ENCODE peak calls at places on chromosome 2, in seven cellular contexts. I is H9; W is HepG2; U is gastrocnemius medialis; S is CD8-positive, alpha-beta memory T cell; V is upper lobe of right lung; B is CD4-positive, alpha-beta T cell. T is an unnamed sample.

GRCh38 chr2:86065512-86065911 is 40.2 kb downstream of the POLR1A start:
- DNase-seq in I (no peak), W (no peak), U (no peak), S (no peak), V (no peak), B (no peak), T (no peak)

GRCh38 chr2:98175811-98176210 is 88.8 kb downstream of the VWA3B start:
- DNase-seq in I (peak; percentile 67), W (no peak), U (no peak), S (no peak), V (no peak), B (no peak), T (no peak)

GRCh38 chr2:224843141-224843540 is 127.0 kb upstream of the CCDC195 start:
- DNase-seq in I (no peak), W (no peak), U (no peak), S (no peak), V (no peak), B (no peak), T (no peak)

GRCh38 chr2:152443771-152444170 is 108.8 kb downstream of the FMNL2 start:
- DNase-seq in I (no peak), W (no peak), U (no peak), S (no peak), V (no peak), B (no peak), T (no peak)

GRCh38 chr2:197137234-197137633 is 173.3 kb downstream of the ANKRD44 start:
- DNase-seq in I (no peak), W (no peak), U (no peak), S (no peak), V (no peak), B (no peak), T (no peak)

GRCh38 chr2:102063360-102063947 is 71.7 kb downstream of the IL1R2 start:
- DNase-seq in I (no peak), W (no peak), U (peak; percentile 69), S (no peak), V (peak; percentile 80), B (no peak), T (no peak)

GRCh38 chr2:145283131-145283530 is 763.2 kb upstream of the ZEB2 start:
- DNase-seq in I (no peak), W (no peak), U (no peak), S (no peak), V (no peak), B (no peak), T (no peak)

GRCh38 chr2:61887684-61888303 is 662 bp downstream of the CCT4 start:
- DNase-seq in I (no peak), W (peak; percentile 41), U (no peak), S (no peak), V (no peak), B (no peak), T (no peak)

GRCh38 chr2:150888337-150888736 is 373.3 kb downstream of the RBM43 start:
- DNase-seq in I (no peak), W (no peak), U (no peak), S (no peak), V (no peak), B (no peak), T (no peak)

GRCh38 chr2:238063414-238064189 is 2.8 kb downstream of the SCLY start:
- DNase-seq in I (no peak), W (peak; percentile 39), U (no peak), S (no peak), V (no peak), B (no peak), T (no peak)

GRCh38 chr2:37472959-37473358 is 128.5 kb downstream of the QPCT start:
- DNase-seq in I (no peak), W (no peak), U (no peak), S (no peak), V (peak; percentile 67), B (no peak), T (no peak)

GRCh38 chr2:128775401-128776285 is 457.0 kb upstream of the HS6ST1 start:
- DNase-seq in I (peak; percentile 4), W (no peak), U (no peak), S (no peak), V (peak; percentile 26), B (no peak), T (no peak)

GRCh38 chr2:172533687-172534086 is 22.2 kb upstream of the PDK1 start:
- DNase-seq in I (no peak), W (no peak), U (no peak), S (no peak), V (no peak), B (no peak), T (no peak)

GRCh38 chr2:25912851-25913695 is 34.8 kb upstream of the ASXL2 start:
- DNase-seq in I (peak; percentile 73), W (no peak), U (no peak), S (no peak), V (no peak), B (no peak), T (no peak)

GRCh38 chr2:114022360-114023085 is 132.6 kb downstream of the ACTR3 start:
- DNase-seq in I (no peak), W (peak; percentile 67), U (no peak), S (no peak), V (no peak), B (no peak), T (no peak)

GRCh38 chr2:72915907-72916742 is 1.2 kb upstream of the EMX1 start:
- DNase-seq in I (peak; percentile 83), W (peak; percentile 60), U (no peak), S (no peak), V (peak; percentile 78), B (no peak), T (no peak)

GRCh38 chr2:12855508-12855907 is 138.8 kb downstream of the TRIB2 start:
- DNase-seq in I (no peak), W (no peak), U (no peak), S (no peak), V (no peak), B (no peak), T (no peak)

DNA sequence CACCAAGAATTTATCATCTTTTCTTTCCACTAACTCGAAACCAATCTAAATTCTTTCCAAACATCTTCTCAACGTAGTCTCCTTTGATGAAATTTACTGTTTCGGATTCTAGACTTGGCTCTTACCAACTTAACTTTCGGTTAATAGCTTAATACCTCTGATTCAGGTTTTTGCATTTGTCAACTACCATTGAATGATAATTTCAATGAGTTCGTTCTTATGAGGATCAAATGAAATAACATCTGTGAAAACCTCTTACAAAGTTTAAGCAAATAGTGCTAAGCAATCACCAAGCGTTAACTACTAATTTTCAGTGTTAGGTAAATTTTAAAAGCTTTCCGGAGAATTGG is 593 bp upstream of the NRBP1 start:
- DNase-seq in I (no peak), W (no peak), U (no peak), S (no peak), V (no peak), B (no peak), T (no peak)
- H3K27ac ChIP-seq in I (peak overlapping the region; percentile 21), W (peak overlapping the region; percentile 99), U (peak overlapping the region; percentile 100), S (peak overlapping the region; percentile 90), V (peak overlapping the region; percentile 98), B (peak overlapping the region; percentile 80), T (peak overlapping the region; percentile 95)

GRCh38 chr2:215019085-215019484 is 119.3 kb downstream of the ABCA12 start:
- DNase-seq in I (no peak), W (no peak), U (no peak), S (no peak), V (no peak), B (no peak), T (no peak)
- H3K27ac ChIP-seq in I (no peak overlapping the region), W (no peak overlapping the region), U (no peak overlapping the region), S (no peak overlapping the region), V (no peak overlapping the region), B (no peak overlapping the region), T (no peak overlapping the region)

GRCh38 chr2:30208453-30208852 is 22.9 kb upstream of the LBH start:
- DNase-seq in I (peak; percentile 84), W (peak; percentile 46), U (peak; percentile 35), S (no peak), V (no peak), B (peak; percentile 24), T (peak; percentile 21)
- H3K27ac ChIP-seq in I (no peak overlapping the region), W (no peak overlapping the region), U (no peak overlapping the region), S (no peak overlapping the region), V (no peak overlapping the region), B (no peak overlapping the region), T (no peak overlapping the region)

GRCh38 chr2:217847106-217847505 is 155.7 kb downstream of the TNS1 start:
- DNase-seq in I (no peak), W (peak; percentile 13), U (no peak), S (no peak), V (no peak), B (no peak), T (no peak)
- H3K27ac ChIP-seq in I (no peak overlapping the region), W (no peak overlapping the region), U (peak overlapping the region; percentile 99), S (no peak overlapping the region), V (peak overlapping the region; percentile 55), B (no peak overlapping the region), T (no peak overlapping the region)

GRCh38 chr2:19801367-19802087 is 100.3 kb downstream of the TTC32 start:
- DNase-seq in I (no peak), W (no peak), U (peak; percentile 94), S (no peak), V (peak; percentile 71), B (no peak), T (no peak)

GRCh38 chr2:19800796-19801195 is 101.0 kb downstream of the TTC32 start:
- DNase-seq in I (no peak), W (no peak), U (no peak), S (no peak), V (no peak), B (no peak), T (no peak)

GRCh38 chr2:19799881-19800780 is 101.7 kb downstream of the TTC32 start:
- DNase-seq in I (no peak), W (no peak), U (no peak), S (no peak), V (no peak), B (no peak), T (no peak)

GRCh38 chr2:19804861-19805260 is 96.9 kb downstream of the TTC32 start:
- DNase-seq in I (peak; percentile 0), W (no peak), U (no peak), S (no peak), V (no peak), B (no peak), T (no peak)

GRCh38 chr2:19802088-19802806 is 99.5 kb downstream of the TTC32 start:
- DNase-seq in I (no peak), W (no peak), U (peak; percentile 34), S (no peak), V (no peak), B (no peak), T (no peak)
- H3K27ac ChIP-seq in I (no peak overlapping the region), W (no peak overlapping the region), U (peak overlapping the region; percentile 85), S (no peak overlapping the region), V (no peak overlapping the region), B (no peak overlapping the region), T (no peak overlapping the region)

GRCh38 chr2:221514305-221515040 is 57.6 kb downstream of the EPHA4 start:
- DNase-seq in I (no peak), W (no peak), U (no peak), S (no peak), V (no peak), B (no peak), T (no peak)
- H3K27ac ChIP-seq in I (no peak overlapping the region), W (no peak overlapping the region), U (no peak overlapping the region), S (no peak overlapping the region), V (no peak overlapping the region), B (no peak overlapping the region), T (no peak overlapping the region)